ENCODE peak calls at places on chromosomes 7 and 10, in seven cellular contexts. One of them, this sample, is unnamed.

GRCh38 chr7:13639416-13639815 is 350.1 kb downstream of the ETV1 start:
- DNase-seq in ureter: no peak
- DNase-seq in AG20443: no peak
- DNase-seq in caudate nucleus: no peak
- DNase-seq in MCF 10A: no peak
- DNase-seq in effector CD4-positive, alpha-beta T cell: no peak
- DNase-seq in heart right ventricle: no peak
- DNase-seq in this sample: no peak

GRCh38 chr7:44415510-44415909 is 74.9 kb downstream of the NUDCD3 start:
- DNase-seq in heart right ventricle: no peak
- DNase-seq in MCF 10A: no peak
- DNase-seq in ureter: no peak
- DNase-seq in effector CD4-positive, alpha-beta T cell: no peak
- DNase-seq in AG20443: no peak
- DNase-seq in caudate nucleus: no peak
- DNase-seq in this sample: no peak

GRCh38 chr7:134449596-134450194 is 9.2 kb downstream of the AKR1B1 start:
- DNase-seq in effector CD4-positive, alpha-beta T cell: no peak
- DNase-seq in MCF 10A: no peak
- DNase-seq in ureter: no peak
- DNase-seq in heart right ventricle: no peak
- DNase-seq in caudate nucleus: no peak
- DNase-seq in AG20443: no peak
- DNase-seq in this sample: no peak

GRCh38 chr7:15720849-15721471 is 34.5 kb upstream of the MEOX2 start:
- DNase-seq in ureter: no peak
- DNase-seq in effector CD4-positive, alpha-beta T cell: no peak
- DNase-seq in MCF 10A: peak; percentile 53
- DNase-seq in heart right ventricle: no peak
- DNase-seq in AG20443: peak; percentile 20
- DNase-seq in caudate nucleus: no peak
- DNase-seq in this sample: no peak

GRCh38 chr10:51729822-51730530 is 30.6 kb upstream of the CSTF2T start:
- DNase-seq in ureter: no peak
- DNase-seq in caudate nucleus: no peak
- DNase-seq in heart right ventricle: no peak
- DNase-seq in MCF 10A: no peak
- DNase-seq in AG20443: no peak
- DNase-seq in effector CD4-positive, alpha-beta T cell: no peak
- DNase-seq in this sample: no peak

GRCh38 chr10:79454259-79454658 is 8.8 kb upstream of the ZCCHC24 start:
- DNase-seq in ureter: peak; percentile 74
- DNase-seq in effector CD4-positive, alpha-beta T cell: no peak
- DNase-seq in MCF 10A: peak; percentile 96
- DNase-seq in caudate nucleus: no peak
- DNase-seq in AG20443: peak; percentile 89
- DNase-seq in heart right ventricle: no peak
- DNase-seq in this sample: no peak

GRCh38 chr7:30476401-30477145 is 2.0 kb downstream of the NOD1 start:
- DNase-seq in MCF 10A: no peak
- DNase-seq in ureter: no peak
- DNase-seq in caudate nucleus: no peak
- DNase-seq in heart right ventricle: no peak
- DNase-seq in effector CD4-positive, alpha-beta T cell: no peak
- DNase-seq in AG20443: no peak
- DNase-seq in this sample: no peak

GRCh38 chr7:106862317-106863183 is 2.5 kb upstream of the PIK3CG start:
- DNase-seq in caudate nucleus: no peak
- DNase-seq in ureter: no peak
- DNase-seq in heart right ventricle: no peak
- DNase-seq in AG20443: peak; percentile 52
- DNase-seq in MCF 10A: no peak
- DNase-seq in effector CD4-positive, alpha-beta T cell: no peak
- DNase-seq in this sample: no peak

GRCh38 chr10:129758180-129758579 is 205.9 kb downstream of the EBF3 start:
- DNase-seq in caudate nucleus: no peak
- DNase-seq in heart right ventricle: no peak
- DNase-seq in AG20443: no peak
- DNase-seq in ureter: peak; percentile 22
- DNase-seq in MCF 10A: no peak
- DNase-seq in effector CD4-positive, alpha-beta T cell: no peak
- DNase-seq in this sample: no peak

GRCh38 chr7:45627691-45628456 is 53.7 kb downstream of the ADCY1 start:
- DNase-seq in effector CD4-positive, alpha-beta T cell: no peak
- DNase-seq in caudate nucleus: no peak
- DNase-seq in MCF 10A: no peak
- DNase-seq in ureter: no peak
- DNase-seq in heart right ventricle: no peak
- DNase-seq in AG20443: no peak
- DNase-seq in this sample: no peak

GRCh38 chr7:142438235-142438922 is 180.5 kb upstream of the PRSS58 start:
- DNase-seq in ureter: no peak
- DNase-seq in AG20443: peak; percentile 46
- DNase-seq in caudate nucleus: peak; percentile 7
- DNase-seq in heart right ventricle: no peak
- DNase-seq in effector CD4-positive, alpha-beta T cell: peak; percentile 15
- DNase-seq in MCF 10A: peak; percentile 68
- DNase-seq in this sample: no peak

GRCh38 chr10:132297521-132297920 is 10.2 kb downstream of the STK32C start:
- DNase-seq in caudate nucleus: no peak
- DNase-seq in AG20443: no peak
- DNase-seq in effector CD4-positive, alpha-beta T cell: no peak
- DNase-seq in heart right ventricle: no peak
- DNase-seq in ureter: no peak
- DNase-seq in MCF 10A: no peak
- DNase-seq in this sample: no peak

GRCh38 chr10:95730233-95730632 is 25.7 kb upstream of the ENTPD1 start:
- DNase-seq in caudate nucleus: no peak
- DNase-seq in heart right ventricle: no peak
- DNase-seq in effector CD4-positive, alpha-beta T cell: no peak
- DNase-seq in MCF 10A: no peak
- DNase-seq in ureter: no peak
- DNase-seq in AG20443: no peak
- DNase-seq in this sample: no peak

GRCh38 chr7:77239471-77239870 is 39.9 kb upstream of the FGL2 start:
- DNase-seq in AG20443: no peak
- DNase-seq in MCF 10A: no peak
- DNase-seq in ureter: no peak
- DNase-seq in caudate nucleus: no peak
- DNase-seq in heart right ventricle: no peak
- DNase-seq in effector CD4-positive, alpha-beta T cell: no peak
- DNase-seq in this sample: no peak

GRCh38 chr10:27643296-27643695 is 102.3 kb downstream of the MKX start:
- DNase-seq in heart right ventricle: no peak
- DNase-seq in ureter: no peak
- DNase-seq in caudate nucleus: no peak
- DNase-seq in MCF 10A: no peak
- DNase-seq in AG20443: no peak
- DNase-seq in effector CD4-positive, alpha-beta T cell: no peak
- DNase-seq in this sample: no peak

GRCh38 chr7:73423519-73424485 is 9.8 kb upstream of the FZD9 start:
- DNase-seq in ureter: no peak
- DNase-seq in AG20443: peak; percentile 62
- DNase-seq in MCF 10A: no peak
- DNase-seq in caudate nucleus: no peak
- DNase-seq in heart right ventricle: peak; percentile 40
- DNase-seq in effector CD4-positive, alpha-beta T cell: no peak
- DNase-seq in this sample: no peak

GRCh38 chr7:79199961-79200360 is 253.5 kb downstream of the MAGI2 start:
- DNase-seq in ureter: no peak
- DNase-seq in AG20443: peak; percentile 26
- DNase-seq in MCF 10A: no peak
- DNase-seq in caudate nucleus: no peak
- DNase-seq in heart right ventricle: no peak
- DNase-seq in effector CD4-positive, alpha-beta T cell: no peak
- DNase-seq in this sample: no peak

GRCh38 chr7:155746188-155746587 is 66.1 kb downstream of the SHH start:
- DNase-seq in effector CD4-positive, alpha-beta T cell: no peak
- DNase-seq in heart right ventricle: no peak
- DNase-seq in MCF 10A: no peak
- DNase-seq in caudate nucleus: no peak
- DNase-seq in AG20443: no peak
- DNase-seq in ureter: no peak
- DNase-seq in this sample: no peak

GRCh38 chr7:117716707-117717294 is 156.4 kb downstream of the CTTNBP2 start:
- DNase-seq in caudate nucleus: no peak
- DNase-seq in effector CD4-positive, alpha-beta T cell: no peak
- DNase-seq in heart right ventricle: no peak
- DNase-seq in MCF 10A: no peak
- DNase-seq in ureter: no peak
- DNase-seq in AG20443: no peak
- DNase-seq in this sample: no peak

GRCh38 chr7:47513741-47514241 is 68.1 kb downstream of the TNS3 start:
- DNase-seq in caudate nucleus: no peak
- DNase-seq in MCF 10A: no peak
- DNase-seq in AG20443: peak; percentile 71
- DNase-seq in heart right ventricle: no peak
- DNase-seq in ureter: no peak
- DNase-seq in effector CD4-positive, alpha-beta T cell: no peak
- DNase-seq in this sample: no peak

GRCh38 chr7:129489491-129489890 is 12.8 kb upstream of the SMKR1 start:
- DNase-seq in ureter: no peak
- DNase-seq in effector CD4-positive, alpha-beta T cell: no peak
- DNase-seq in heart right ventricle: no peak
- DNase-seq in caudate nucleus: no peak
- DNase-seq in MCF 10A: no peak
- DNase-seq in AG20443: peak; percentile 81
- DNase-seq in this sample: no peak

GRCh38 chr7:30285067-30285530 is 702 bp downstream of the ZNRF2 start:
- DNase-seq in caudate nucleus: no peak
- DNase-seq in AG20443: peak; percentile 61
- DNase-seq in ureter: no peak
- DNase-seq in effector CD4-positive, alpha-beta T cell: peak; percentile 17
- DNase-seq in MCF 10A: peak; percentile 35
- DNase-seq in heart right ventricle: no peak
- DNase-seq in this sample: peak; percentile 70

GRCh38 chr10:86693721-86694369 is 25.5 kb downstream of the LDB3 start:
- DNase-seq in caudate nucleus: no peak
- DNase-seq in ureter: no peak
- DNase-seq in MCF 10A: peak; percentile 55
- DNase-seq in AG20443: peak; percentile 82
- DNase-seq in heart right ventricle: no peak
- DNase-seq in effector CD4-positive, alpha-beta T cell: no peak
- DNase-seq in this sample: no peak

GRCh38 chr10:49363309-49364031 is 32.4 kb downstream of the DRGX start:
- DNase-seq in effector CD4-positive, alpha-beta T cell: no peak
- DNase-seq in AG20443: no peak
- DNase-seq in caudate nucleus: no peak
- DNase-seq in heart right ventricle: no peak
- DNase-seq in ureter: no peak
- DNase-seq in MCF 10A: no peak
- DNase-seq in this sample: no peak

This sample was measured in heart left ventricle.